ENCODE peak calls at places on chromosomes 6 and 20, in ten cellular contexts. H is Kasumi-1; P is fibroblast of pulmonary artery; V is glomerular endothelial cell; C is naive B cell; O is DMS153; X is AG08395; Q is NCI-H1092 treated with DMSO at 0.1 percent for 48 hours; R is stimulated activated CD4-positive, alpha-beta T cell treated with anti-CD3 and anti-CD28 coated beads, Interleukin-1b, Interleukin-23, amount 100 ng/mL, for 4 hours; U is RPMI7951. Y is an unnamed sample.

GRCh38 chr20:25197173-25197869 is 1.8 kb downstream of the ENTPD6 start:
- DNase-seq in H (no peak), P (no peak), V (no peak), C (no peak), O (peak), X (no peak), Q (no peak), R (no peak), U (no peak), Y (no peak)

GRCh38 chr6:72720464-72720863 is 98.6 kb downstream of the KCNQ5 start:
- DNase-seq in H (no peak), P (peak), V (no peak), C (no peak), O (no peak), X (no peak), Q (no peak), R (no peak), U (no peak), Y (no peak)

GRCh38 chr20:32155017-32155965 is 45.8 kb downstream of the TM9SF4 start:
- DNase-seq in H (peak), P (peak), V (peak), C (no peak), O (peak), X (peak), Q (peak), R (peak), U (peak), Y (peak)

GRCh38 chr6:121376411-121376810 is 42.1 kb upstream of the TBC1D32 start:
- DNase-seq in H (no peak), P (no peak), V (no peak), C (no peak), O (no peak), X (no peak), Q (no peak), R (no peak), U (no peak), Y (no peak)

GRCh38 chr20:24970030-24970553 is 21.0 kb downstream of the CST7 start:
- DNase-seq in H (no peak), P (no peak), V (no peak), C (no peak), O (no peak), X (no peak), Q (no peak), R (no peak), U (no peak), Y (no peak)

GRCh38 chr6:72519871-72520270 is 102.0 kb upstream of the KCNQ5 start:
- DNase-seq in H (no peak), P (no peak), V (no peak), C (no peak), O (no peak), X (no peak), Q (no peak), R (no peak), U (no peak), Y (no peak)

GRCh38 chr6:7106752-7107577 is 796 bp upstream of the RREB1 start:
- DNase-seq in H (peak), P (no peak), V (no peak), C (peak), O (peak), X (peak), Q (no peak), R (peak), U (no peak), Y (no peak)

GRCh38 chr20:9852566-9852965 is 13.7 kb upstream of the PAK5 start:
- DNase-seq in H (no peak), P (no peak), V (no peak), C (no peak), O (no peak), X (no peak), Q (no peak), R (no peak), U (no peak), Y (no peak)

GRCh38 chr6:110511401-110511800 is 35.0 kb upstream of the SLC22A16 start:
- DNase-seq in H (no peak), P (no peak), V (no peak), C (no peak), O (no peak), X (no peak), Q (no peak), R (no peak), U (no peak), Y (no peak)

GRCh38 chr20:48984575-48985219 is 61.4 kb upstream of the CSE1L start:
- DNase-seq in H (no peak), P (no peak), V (no peak), C (no peak), O (no peak), X (no peak), Q (no peak), R (no peak), U (no peak), Y (peak)

GRCh38 chr6:79927758-79928157 is 19.6 kb downstream of the ELOVL4 start:
- DNase-seq in H (no peak), P (no peak), V (no peak), C (no peak), O (no peak), X (no peak), Q (no peak), R (no peak), U (no peak), Y (no peak)

GRCh38 chr6:35710241-35710847 is 21.6 kb upstream of the FKBP5 start:
- DNase-seq in H (no peak), P (peak), V (no peak), C (no peak), O (no peak), X (no peak), Q (no peak), R (no peak), U (no peak), Y (no peak)

GRCh38 chr6:89483111-89483720 is 50.3 kb downstream of the ANKRD6 start:
- DNase-seq in H (no peak), P (peak), V (no peak), C (no peak), O (peak), X (no peak), Q (peak), R (no peak), U (peak), Y (no peak)

GRCh38 chr6:16129623-16130243 is 847 bp downstream of the MYLIP start:
- DNase-seq in H (no peak), P (peak), V (no peak), C (peak), O (no peak), X (no peak), Q (no peak), R (peak), U (peak), Y (no peak)

GRCh38 chr20:51220293-51220706 is 197.4 kb upstream of the KCNG1 start:
- DNase-seq in H (no peak), P (peak), V (no peak), C (no peak), O (no peak), X (peak), Q (peak), R (peak), U (no peak), Y (no peak)

GRCh38 chr6:69631552-69632346 is 165.1 kb downstream of the LMBRD1 start:
- DNase-seq in H (no peak), P (no peak), V (no peak), C (no peak), O (no peak), X (no peak), Q (no peak), R (no peak), U (no peak), Y (no peak)

GRCh38 chr6:151111670-151112069 is 128.1 kb upstream of the AKAP12 start:
- DNase-seq in H (no peak), P (no peak), V (no peak), C (no peak), O (no peak), X (no peak), Q (no peak), R (no peak), U (no peak), Y (no peak)

GRCh38 chr20:45983279-45983743 is 11.3 kb upstream of the ZNF335 start:
- DNase-seq in H (no peak), P (no peak), V (no peak), C (no peak), O (no peak), X (no peak), Q (no peak), R (no peak), U (no peak), Y (no peak)

GRCh38 chr6:62891065-62891647 is 320.1 kb upstream of the FKBP1C start:
- DNase-seq in H (peak), P (peak), V (no peak), C (no peak), O (peak), X (no peak), Q (no peak), R (no peak), U (no peak), Y (peak)

GRCh38 chr20:19785886-19786285 is 27.8 kb downstream of the RIN2 start:
- DNase-seq in H (no peak), P (no peak), V (no peak), C (no peak), O (no peak), X (no peak), Q (no peak), R (no peak), U (no peak), Y (no peak)

GRCh38 chr6:44001318-44001868 is 125.9 kb downstream of the MRPL14 start:
- DNase-seq in H (peak), P (no peak), V (no peak), C (no peak), O (peak), X (no peak), Q (no peak), R (no peak), U (no peak), Y (no peak)

GRCh38 chr20:47576516-47577033 is 74.9 kb downstream of the NCOA3 start:
- DNase-seq in H (peak), P (peak), V (peak), C (peak), O (peak), X (peak), Q (peak), R (no peak), U (peak), Y (peak)